ENCODE peak calls at places on chromosomes 3 and 15, in five cellular contexts. U is astrocyte of the spinal cord, A is H9, V is fibroblast of lung, C is foreskin fibroblast. W is an unnamed sample.

GRCh38 chr3:127479449-127479848 is 111.1 kb downstream of the TPRA1 start:
- DNase-seq in V (no peak), C (no peak), U (no peak), A (peak), W (no peak)

GRCh38 chr3:195075941-195076875 is 194.8 kb downstream of the XXYLT1 start:
- DNase-seq in U (no peak), A (no peak), V (no peak), C (no peak), W (no peak)

GRCh38 chr3:16975083-16975482 is 90.3 kb downstream of the PLCL2 start:
- DNase-seq in U (no peak), V (no peak), C (peak), A (no peak), W (no peak)

GRCh38 chr15:60116456-60117089 is 112.5 kb downstream of the FOXB1 start:
- DNase-seq in U (no peak), A (no peak), C (no peak), V (no peak), W (no peak)

GRCh38 chr15:66912001-66912400 is 153.4 kb upstream of the SMAD3 start:
- DNase-seq in A (peak), V (no peak), C (no peak), U (no peak), W (no peak)

GRCh38 chr3:149325581-149325980 is 7.9 kb downstream of the TM4SF18 start:
- DNase-seq in V (no peak), U (no peak), C (no peak), A (no peak), W (no peak)

GRCh38 chr3:80750637-80751036 is 982.8 kb upstream of the ROBO1 start:
- DNase-seq in A (no peak), C (no peak), U (peak), V (peak), W (no peak)

GRCh38 chr3:36944012-36944640 is 728 bp downstream of the TRANK1 start:
- DNase-seq in V (peak), A (peak), U (peak), C (peak), W (peak)

GRCh38 chr3:176554264-176554663 is 643.0 kb downstream of the TBL1XR1 start:
- DNase-seq in V (no peak), U (no peak), C (peak), A (no peak), W (no peak)

GRCh38 chr3:100641471-100642032 is 32.2 kb downstream of the ADGRG7 start:
- DNase-seq in V (no peak), C (no peak), A (no peak), U (no peak), W (no peak)

GRCh38 chr3:104635872-104636580 is 730.7 kb upstream of the ALCAM start:
- DNase-seq in C (peak), U (no peak), V (no peak), A (peak), W (no peak)

GRCh38 chr3:194255252-194256039 is 95.7 kb downstream of the CPN2 start:
- DNase-seq in U (no peak), V (no peak), A (no peak), C (no peak), W (no peak)

GRCh38 chr3:72143322-72143721 is 358.4 kb upstream of the PROK2 start:
- DNase-seq in A (no peak), U (peak), V (peak), C (peak), W (no peak)

GRCh38 chr3:196284396-196284795 is 3.1 kb downstream of the PCYT1A start:
- DNase-seq in U (no peak), V (peak), A (no peak), C (no peak), W (no peak)

GRCh38 chr15:77107068-77107467 is 36.2 kb upstream of the TSPAN3 start:
- DNase-seq in A (no peak), C (peak), V (no peak), U (peak), W (no peak)

GRCh38 chr3:124779116-124779515 is 48.9 kb downstream of the UMPS start:
- DNase-seq in A (no peak), V (no peak), C (no peak), U (no peak), W (no peak)

GRCh38 chr3:172787746-172788145 is 37.2 kb downstream of the ECT2 start:
- DNase-seq in U (peak), C (peak), A (no peak), V (peak), W (no peak)

GRCh38 chr3:52299815-52300611 is 12.4 kb downstream of the GLYCTK start:
- DNase-seq in C (peak), V (peak), A (peak), U (peak), W (no peak)

GRCh38 chr3:123843668-123844067 is 40.5 kb downstream of the MYLK start:
- DNase-seq in A (no peak), V (peak), C (peak), U (peak), W (no peak)

GRCh38 chr3:51146781-51147180 is 238.3 kb upstream of the MANF start:
- DNase-seq in A (no peak), C (no peak), V (no peak), U (no peak), W (no peak)

GRCh38 chr3:114809668-114810413 is 337.2 kb downstream of the ZBTB20 start:
- DNase-seq in A (no peak), V (peak), C (peak), U (peak), W (no peak)

GRCh38 chr3:71581981-71582611 is 1.4 kb downstream of the FOXP1 start:
- DNase-seq in V (peak), C (peak), A (peak), U (peak), W (peak)

GRCh38 chr3:165753560-165753959 is 83.7 kb downstream of the BCHE start:
- DNase-seq in U (peak), C (no peak), A (no peak), V (peak), W (no peak)

GRCh38 chr3:187955076-187955952 is 198.6 kb upstream of the LPP start:
- DNase-seq in A (no peak), C (peak), U (peak), V (peak), W (no peak)

GRCh38 chr3:177835917-177836316 is 638.6 kb upstream of the TBL1XR1 start:
- DNase-seq in A (no peak), V (peak), U (peak), C (peak), W (no peak)

GRCh38 chr3:22245122-22245521 is 494.1 kb upstream of the ZNF385D start:
- DNase-seq in U (peak), V (peak), A (no peak), C (peak), W (no peak)

GRCh38 chr15:51782357-51782896 is 31.0 kb downstream of the TMOD2 start:
- DNase-seq in V (no peak), A (no peak), C (no peak), U (no peak), W (no peak)
- TF ChIP-seq CTCF in V (peak), A (peak), C (no peak), U (peak), W (peak)

GRCh38 chr15:81176291-81176893 is 20.3 kb upstream of the IL16 start:
- DNase-seq in V (no peak), A (peak), C (no peak), U (no peak), W (no peak)

GRCh38 chr15:81174125-81174524 is 22.6 kb upstream of the IL16 start:
- DNase-seq in U (no peak), V (no peak), C (no peak), A (no peak), W (no peak)

GRCh38 chr15:81178365-81178764 is 18.3 kb upstream of the IL16 start:
- DNase-seq in V (no peak), A (no peak), U (no peak), C (no peak), W (no peak)

GRCh38 chr15:81175496-81175895 is 21.2 kb upstream of the IL16 start:
- DNase-seq in A (no peak), V (no peak), C (no peak), U (no peak), W (no peak)

GRCh38 chr15:81174759-81175327 is 21.8 kb upstream of the IL16 start:
- DNase-seq in A (no peak), U (no peak), C (no peak), V (peak), W (no peak)
- TF ChIP-seq CTCF in A (peak), U (no peak), C (peak), V (no peak), W (no peak)

DNA sequence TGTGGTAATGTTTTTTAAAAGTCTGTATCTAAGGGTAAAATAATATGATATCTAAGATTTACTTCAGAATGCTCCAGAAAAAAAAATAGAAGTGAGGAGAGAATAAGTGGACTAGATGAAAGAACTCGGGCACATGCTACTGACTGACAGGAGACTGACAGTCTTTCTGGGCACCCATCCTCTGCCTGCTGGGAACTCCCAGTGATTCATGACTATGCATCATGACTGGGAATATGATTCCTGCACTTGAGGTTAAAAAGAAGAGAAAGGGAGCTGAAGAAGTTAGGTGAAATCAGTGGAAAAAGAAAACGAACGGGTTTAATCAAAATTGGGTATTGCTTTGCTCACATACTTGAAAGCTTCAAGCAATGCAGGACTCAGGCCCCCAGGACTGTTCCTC is 35.7 kb upstream of the SPSB4 start:
- DNase-seq in U (no peak), C (peak), A (no peak), V (peak), W (no peak)
- TF ChIP-seq CTCF in U (no peak), C (no peak), A (no peak), V (no peak), W (no peak)

GRCh38 chr3:157086775-157087174 is 73.2 kb downstream of the CCNL1 start:
- DNase-seq in V (no peak), U (no peak), A (no peak), C (no peak), W (no peak)

GRCh38 chr3:157089455-157090221 is 70.3 kb downstream of the CCNL1 start:
- DNase-seq in C (no peak), A (no peak), V (no peak), U (no peak), W (no peak)

GRCh38 chr3:157087398-157088132 is 72.4 kb downstream of the CCNL1 start:
- DNase-seq in U (no peak), A (no peak), C (no peak), V (peak), W (no peak)

GRCh38 chr3:157088133-157088488 is 71.8 kb downstream of the CCNL1 start:
- DNase-seq in A (no peak), V (no peak), U (no peak), C (no peak), W (no peak)

DNA sequence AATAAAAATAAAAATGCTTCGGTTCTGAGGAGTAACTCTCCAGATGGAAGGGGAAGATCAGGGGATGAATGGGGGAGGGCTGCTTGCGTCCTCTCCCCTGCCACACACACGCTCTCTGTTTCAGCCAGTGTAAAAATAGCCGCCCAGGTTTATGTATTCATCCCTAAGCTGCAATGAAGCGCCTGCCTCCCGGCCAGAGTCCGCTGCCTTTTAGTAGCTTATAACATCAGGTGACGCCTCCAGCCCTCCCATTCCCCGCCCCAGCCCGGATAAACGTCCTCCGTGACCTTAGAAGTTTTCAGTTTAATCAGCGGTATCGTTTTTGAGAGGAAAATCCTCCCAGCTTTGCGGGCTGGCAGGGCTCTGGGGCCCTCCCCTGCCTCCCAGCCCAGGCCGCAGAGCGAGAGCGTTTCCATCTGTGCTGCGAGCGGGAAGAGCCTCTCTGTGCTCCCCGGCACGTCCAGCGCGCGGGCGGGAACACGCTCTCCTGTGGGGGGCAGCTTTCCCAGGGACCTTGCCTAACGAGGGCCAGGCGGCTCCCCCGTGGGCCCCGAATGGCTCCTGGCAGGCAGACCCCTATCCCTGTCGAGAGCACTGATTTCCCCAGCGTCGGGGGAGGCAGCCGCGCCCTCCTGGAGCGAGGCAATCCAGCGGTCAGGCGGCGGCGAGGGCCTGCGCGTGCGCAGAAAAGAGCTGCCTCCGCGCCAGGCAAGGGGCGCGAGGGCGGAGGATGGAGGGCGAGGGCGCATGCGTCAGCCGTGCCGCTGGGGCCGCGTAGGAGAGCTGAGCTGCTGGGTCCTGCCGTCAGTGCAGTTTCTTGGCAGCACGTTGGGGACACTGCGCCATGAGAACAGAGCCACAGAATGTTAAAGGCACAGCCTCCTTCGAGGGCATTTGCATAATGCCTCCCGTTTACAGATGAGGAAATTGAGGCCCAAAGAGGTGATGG is 71.2 kb downstream of the CCNL1 start:
- DNase-seq in A (peak), C (peak), U (peak), V (peak), W (peak)
- TF ChIP-seq CTCF in A (no peak), C (no peak), U (peak), V (no peak), W (no peak)

GRCh38 chr3:107675233-107675900 is 152.6 kb downstream of the BBX start:
- DNase-seq in C (no peak), U (no peak), V (no peak), A (no peak), W (no peak)

GRCh38 chr3:107674371-107674770 is 151.6 kb downstream of the BBX start:
- DNase-seq in C (no peak), A (no peak), U (peak), V (peak), W (no peak)

GRCh38 chr3:107680698-107681097 is 157.9 kb downstream of the BBX start:
- DNase-seq in C (peak), U (peak), A (no peak), V (peak), W (no peak)

GRCh38 chr3:107679911-107680310 is 157.1 kb downstream of the BBX start:
- DNase-seq in U (peak), V (peak), C (no peak), A (no peak), W (no peak)

GRCh38 chr3:107676469-107677309 is 153.9 kb downstream of the BBX start:
- DNase-seq in U (peak), V (no peak), A (no peak), C (peak), W (no peak)
- TF ChIP-seq CTCF in U (peak), V (peak), A (peak), C (peak), W (peak)

GRCh38 chr15:80462836-80463512 is 58.8 kb downstream of the ARNT2 start:
- DNase-seq in C (no peak), U (no peak), V (peak), A (no peak), W (no peak)

GRCh38 chr15:80464952-80465645 is 60.9 kb downstream of the ARNT2 start:
- DNase-seq in A (no peak), C (peak), U (no peak), V (peak), W (no peak)

GRCh38 chr15:80466543-80466942 is 62.4 kb downstream of the ARNT2 start:
- DNase-seq in U (no peak), C (no peak), V (no peak), A (no peak), W (no peak)

GRCh38 chr15:80468776-80469175 is 64.6 kb downstream of the ARNT2 start:
- DNase-seq in U (no peak), V (no peak), A (no peak), C (no peak), W (no peak)

GRCh38 chr15:80467311-80467714 is 63.1 kb downstream of the ARNT2 start:
- DNase-seq in V (no peak), A (no peak), U (no peak), C (no peak), W (no peak)
- TF ChIP-seq CTCF in V (no peak), A (no peak), U (no peak), C (no peak), W (no peak)

GRCh38 chr3:138314751-138315150 is 14.9 kb downstream of the NME9 start:
- DNase-seq in C (peak), A (no peak), V (peak), U (peak), W (no peak)

GRCh38 chr3:138317687-138318086 is 12.0 kb downstream of the NME9 start:
- DNase-seq in U (no peak), C (no peak), V (no peak), A (no peak), W (no peak)
- TF ChIP-seq CTCF in U (no peak), C (no peak), V (no peak), A (no peak), W (no peak)

GRCh38 chr3:47243748-47244147 is 38.9 kb downstream of the KIF9 start:
- DNase-seq in A (no peak), V (no peak), U (no peak), C (no peak), W (no peak)
- TF ChIP-seq CTCF in A (no peak), V (no peak), U (no peak), C (no peak), W (no peak)

DNA sequence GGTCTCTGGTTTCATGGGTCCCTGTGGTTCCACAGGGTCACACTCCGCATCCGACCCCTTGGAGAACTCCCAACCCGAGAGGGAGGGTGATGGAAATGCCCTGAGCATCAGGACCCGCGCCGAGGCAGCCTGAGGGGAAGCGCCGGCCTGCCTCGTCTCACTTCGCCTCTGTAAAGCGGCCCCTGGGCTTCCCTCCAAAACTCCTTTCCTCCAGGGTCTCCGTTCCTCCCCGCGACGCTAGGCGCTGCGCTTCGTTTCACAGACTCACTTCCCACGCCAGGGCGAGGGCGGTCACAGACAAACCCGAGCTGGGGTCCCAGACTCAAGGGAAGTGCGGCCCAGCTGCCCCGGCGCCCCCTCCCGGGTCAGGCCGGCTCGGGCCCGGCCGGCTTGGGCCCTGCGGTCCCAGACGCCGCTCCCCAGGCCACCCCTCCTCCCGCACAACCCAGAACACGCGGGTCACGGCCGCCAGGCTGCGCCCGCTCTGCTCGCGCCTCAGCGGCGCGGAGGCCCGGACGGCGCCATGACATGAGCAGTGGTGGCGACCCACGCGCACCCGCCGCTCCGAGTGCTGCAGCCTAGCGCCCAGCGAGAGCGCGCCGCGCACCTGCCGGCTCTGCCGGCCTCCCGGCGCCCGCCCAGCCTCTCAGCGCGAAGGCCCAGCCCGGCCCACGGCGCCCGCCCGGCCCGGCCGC is 619 bp downstream of the NUP210 start:
- DNase-seq in U (no peak), V (peak), A (peak), C (peak), W (peak)
- TF ChIP-seq CTCF in U (no peak), V (no peak), A (no peak), C (no peak), W (no peak)

GRCh38 chr3:99565316-99565715 is 73.1 kb upstream of the COL8A1 start:
- DNase-seq in C (no peak), V (no peak), A (no peak), U (no peak), W (no peak)
- TF ChIP-seq CTCF in C (no peak), V (no peak), A (no peak), U (no peak), W (no peak)